ENCODE peak calls at places on chromosomes 13 and 19, in six cellular contexts. I is GM23338, J is neural progenitor cell, Z is PC-3, H is HCT116, N is hepatocyte. V is an unnamed sample.

GRCh38 chr19:19661675-19662251 is 1.7 kb downstream of the ATP13A1 start:
- DNase-seq in I (no peak), J (peak), Z (no peak), H (no peak), N (no peak), V (peak)

GRCh38 chr13:63631006-63631405 is 2215.4 kb upstream of the PCDH20 start:
- DNase-seq in I (no peak), J (no peak), Z (no peak), H (no peak), N (no peak), V (no peak)

GRCh38 chr19:6837525-6837924 is 49.9 kb upstream of the ADGRE1 start:
- DNase-seq in I (no peak), J (no peak), Z (no peak), H (no peak), N (no peak), V (no peak)

GRCh38 chr13:50320297-50320862 is 305.1 kb downstream of the KCNRG start:
- DNase-seq in I (no peak), J (no peak), Z (peak), H (peak), N (peak), V (peak)

GRCh38 chr19:18193388-18194207 is 580 bp downstream of the MPV17L2 start:
- DNase-seq in I (no peak), J (peak), Z (peak), H (no peak), N (no peak), V (peak)

GRCh38 chr13:73625562-73626339 is 508.5 kb downstream of the KLF12 start:
- DNase-seq in I (no peak), J (no peak), Z (no peak), H (no peak), N (no peak), V (no peak)

GRCh38 chr13:77333521-77334083 is 6.7 kb upstream of the MYCBP2 start:
- DNase-seq in I (no peak), J (no peak), Z (no peak), H (no peak), N (no peak), V (no peak)

GRCh38 chr13:46648166-46648607 is 95.2 kb downstream of the LRCH1 start:
- DNase-seq in I (peak), J (peak), Z (peak), H (peak), N (peak), V (peak)

GRCh38 chr13:68895696-68896095 is 1211.9 kb upstream of the ATXN8OS start:
- DNase-seq in I (no peak), J (no peak), Z (no peak), H (no peak), N (no peak), V (no peak)

GRCh38 chr13:100549316-100549715 is 39.3 kb downstream of the GGACT start:
- DNase-seq in I (no peak), J (no peak), Z (no peak), H (no peak), N (no peak), V (no peak)

DNA sequence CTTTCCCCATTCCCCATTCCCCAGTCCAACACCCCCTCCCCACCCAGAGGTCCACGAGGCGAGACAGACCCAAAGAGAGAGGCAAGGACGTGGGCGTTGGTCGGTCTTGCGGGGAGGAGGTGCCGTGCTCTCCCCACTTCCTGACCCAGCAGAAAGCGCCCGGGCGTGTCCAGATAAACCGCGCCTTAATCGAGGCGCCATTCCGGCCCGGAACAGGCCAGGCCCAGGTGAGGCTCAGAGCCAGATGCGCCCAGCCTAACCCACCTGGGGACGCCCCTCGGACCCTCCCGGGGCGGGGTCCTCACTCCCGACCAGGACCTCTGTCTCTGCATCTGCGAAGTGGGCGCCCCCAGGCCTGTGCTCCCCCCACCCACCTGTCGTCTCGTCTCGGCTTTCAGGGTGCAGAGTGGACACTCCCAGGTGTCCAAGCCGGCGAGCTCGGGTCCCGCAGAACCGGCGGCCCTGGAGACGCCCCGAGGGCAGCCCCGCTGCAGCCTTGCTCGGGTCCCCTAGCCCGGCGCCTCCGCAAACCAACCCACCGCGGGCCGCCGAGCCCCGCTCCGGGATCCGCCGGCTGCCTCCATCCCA is 5.1 kb upstream of the ONECUT3 start:
- DNase-seq in I (peak), J (no peak), Z (no peak), H (no peak), N (peak), V (no peak)
- TF ChIP-seq EZH2 in I (peak), J (no peak), Z (no peak), H (no peak), N (peak), V (no peak)

DNA sequence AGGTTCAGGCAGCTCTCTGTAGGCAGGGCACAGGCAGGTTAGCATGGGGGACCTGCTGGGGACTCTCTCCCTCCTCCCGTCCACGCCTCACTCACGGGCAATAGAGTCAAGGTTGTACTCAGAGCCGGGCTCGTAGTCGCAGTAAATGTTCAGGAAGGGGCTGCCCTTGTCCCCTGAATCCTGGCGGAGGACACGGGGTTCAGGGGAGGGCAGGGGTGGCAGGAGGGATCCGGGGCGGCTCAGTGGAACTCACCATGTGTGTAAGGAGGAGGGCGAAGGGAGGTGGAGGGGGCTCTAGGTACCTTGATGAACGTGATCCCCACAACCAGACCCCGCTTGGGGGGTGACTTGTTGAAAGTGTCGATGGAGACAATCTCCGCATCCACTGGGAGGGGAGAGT is 819 bp downstream of the KPTN start:
- DNase-seq in I (no peak), J (no peak), Z (no peak), H (no peak), N (no peak), V (no peak)
- TF ChIP-seq EZH2phosphoT487 in I (no peak), J (no peak), Z (no peak), H (no peak), N (no peak), V (no peak)

GRCh38 chr13:24682353-24682752 is 2.1 kb downstream of the ATP12A start:
- DNase-seq in I (no peak), J (peak), Z (no peak), H (no peak), N (no peak), V (no peak)

GRCh38 chr13:24679686-24680085 is 522 bp upstream of the ATP12A start:
- DNase-seq in I (no peak), J (peak), Z (no peak), H (no peak), N (no peak), V (no peak)

GRCh38 chr13:24681930-24682329 is 1.7 kb downstream of the ATP12A start:
- DNase-seq in I (no peak), J (no peak), Z (no peak), H (no peak), N (no peak), V (no peak)

GRCh38 chr13:24680921-24681585 is 845 bp downstream of the ATP12A start:
- DNase-seq in I (peak), J (no peak), Z (no peak), H (no peak), N (no peak), V (no peak)

GRCh38 chr13:24680258-24680920 is at the start of gene ATP12A:
- DNase-seq in I (peak), J (peak), Z (no peak), H (no peak), N (peak), V (peak)
- TF ChIP-seq EZH2 in I (no peak), J (peak), Z (no peak), H (no peak), N (no peak), V (no peak)

DNA sequence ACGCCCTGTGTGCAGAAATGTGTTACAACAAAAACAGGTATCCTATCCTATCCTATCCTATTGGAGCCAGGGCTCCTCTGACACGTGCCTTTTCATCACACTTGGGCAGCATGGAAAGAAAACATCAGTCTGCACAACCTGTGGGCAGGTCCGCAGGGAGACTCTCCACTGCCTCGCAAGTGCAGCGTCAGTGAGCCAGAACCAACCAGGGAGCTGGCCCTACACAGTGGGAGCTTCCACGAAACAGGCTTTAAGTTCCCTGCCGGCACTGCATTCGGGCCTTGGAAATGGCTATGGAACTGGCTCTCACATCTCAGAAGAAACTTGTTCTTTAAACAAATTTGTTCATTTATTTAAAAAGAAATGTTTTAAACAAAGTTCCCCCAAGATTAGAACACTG is 49.5 kb downstream of the SLC7A1 start:
- DNase-seq in I (no peak), J (no peak), Z (no peak), H (no peak), N (no peak), V (no peak)
- TF ChIP-seq EZH2phosphoT487 in I (no peak), J (no peak), Z (no peak), H (no peak), N (no peak), V (no peak)

DNA sequence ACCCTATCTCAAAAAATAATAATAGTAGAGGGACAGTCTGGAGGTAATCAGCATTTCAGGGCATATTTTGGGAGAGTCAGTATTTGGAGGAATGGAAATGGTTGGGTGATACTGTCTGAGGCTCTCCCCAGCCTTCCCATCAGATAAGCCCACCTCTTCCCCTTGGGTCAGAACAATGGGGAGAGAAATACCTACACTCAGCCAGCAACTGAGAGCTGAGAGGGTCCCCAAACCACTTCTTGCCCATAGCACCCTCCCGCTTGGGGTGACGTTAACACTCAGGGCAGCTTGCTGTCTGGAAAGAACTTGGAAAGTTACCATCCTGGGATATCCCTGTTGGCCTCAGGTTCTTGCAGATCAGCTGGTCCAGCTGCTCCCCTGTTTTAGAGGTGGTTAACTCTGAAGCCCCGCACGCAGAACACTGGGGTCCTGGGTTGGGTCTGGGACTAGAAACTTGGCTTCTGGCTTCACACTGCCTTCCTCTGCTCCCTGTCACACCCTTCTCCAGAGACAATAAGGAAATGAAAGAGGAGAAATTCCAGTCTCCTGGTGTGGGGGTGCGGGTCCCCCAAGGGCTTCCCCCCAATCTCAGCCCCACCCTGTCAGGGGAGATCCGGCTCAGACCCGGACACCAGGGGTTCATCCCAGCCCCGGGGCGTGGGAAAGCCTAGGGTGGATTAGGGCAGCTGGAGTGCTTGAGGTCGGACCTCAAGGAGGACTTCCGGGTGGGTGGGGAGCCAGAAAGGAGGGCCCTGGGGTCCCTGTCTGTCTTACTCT is 2.5 kb downstream of the FOXA3 start:
- DNase-seq in I (no peak), J (no peak), Z (no peak), H (no peak), N (no peak), V (no peak)
- TF ChIP-seq EZH2 in I (no peak), J (no peak), Z (no peak), H (no peak), N (no peak), V (no peak)

GRCh38 chr19:1171755-1172352 is 2.2 kb downstream of the SBNO2 start:
- DNase-seq in I (no peak), J (peak), Z (peak), H (no peak), N (no peak), V (peak)
- TF ChIP-seq EZH2phosphoT487 in I (no peak), J (no peak), Z (no peak), H (no peak), N (no peak), V (no peak)

DNA sequence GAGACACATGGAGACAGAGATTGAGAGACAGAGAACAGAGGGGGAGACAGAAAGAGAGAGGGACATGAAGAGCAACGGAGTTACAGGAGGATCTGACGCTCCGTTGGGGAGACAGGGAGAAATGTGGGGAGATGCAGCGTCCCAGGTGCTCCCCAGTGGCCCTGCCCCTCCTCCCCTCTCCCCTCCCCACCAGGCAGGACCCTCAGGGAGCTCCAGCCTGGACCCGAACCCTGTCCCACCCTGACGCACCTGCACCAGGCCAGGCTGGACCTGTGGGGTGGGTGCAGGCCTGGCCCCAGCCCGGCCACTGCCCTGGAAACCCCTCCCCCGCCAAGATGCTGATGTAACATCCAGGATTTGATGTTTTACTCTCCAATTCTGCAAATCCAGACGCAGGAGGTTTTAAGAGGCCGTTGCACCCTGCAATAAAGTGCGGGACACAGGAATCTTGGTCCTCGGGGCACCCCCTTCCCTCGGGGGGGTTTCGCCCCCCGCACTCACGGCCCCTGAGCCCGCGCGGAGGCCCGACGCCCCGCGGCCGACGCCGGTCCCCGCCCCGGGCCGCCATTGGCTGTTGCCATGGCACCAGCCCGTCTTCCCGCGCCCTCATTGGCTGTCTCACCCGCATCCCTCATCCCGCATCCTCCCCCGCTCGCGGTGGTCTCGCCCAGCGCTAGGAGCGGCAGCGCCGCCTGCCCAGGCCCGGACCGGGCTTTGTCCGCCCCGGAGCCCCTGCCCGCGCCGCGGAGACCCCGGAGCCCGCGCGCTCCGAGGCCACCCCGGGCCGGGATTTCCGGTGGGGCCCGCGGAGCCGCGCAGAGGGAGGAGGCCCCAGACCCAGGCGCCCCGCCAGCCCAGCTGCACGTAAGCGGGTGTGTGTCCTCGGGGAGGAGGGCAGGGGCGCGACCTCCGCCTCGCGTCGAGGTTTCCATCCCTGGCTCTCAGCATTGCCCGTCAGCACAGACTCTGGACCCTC is at the start of gene APC2:
- DNase-seq in I (peak), J (peak), Z (no peak), H (no peak), N (peak), V (peak)
- TF ChIP-seq EZH2 in I (no peak), J (peak), Z (no peak), H (no peak), N (peak), V (peak)

GRCh38 chr19:16018106-16018755 is 58.1 kb upstream of the TPM4 start:
- DNase-seq in I (no peak), J (no peak), Z (no peak), H (no peak), N (no peak), V (no peak)
- TF ChIP-seq EZH2phosphoT487 in I (no peak), J (no peak), Z (no peak), H (no peak), N (no peak), V (no peak)